ENCODE peak calls at places on chromosomes 12 and 14, in five cellular contexts. One of them, this sample, is unnamed.
A peak's percentile ranks its signal among the peaks of the same experiment; 100 is the strongest.

GRCh38 chr12:16197600-16197999 is 79.9 kb downstream of the SLC15A5 start:
- DNase-seq in foreskin fibroblast: no peak
- DNase-seq in MM.1S: no peak
- DNase-seq in dorsolateral prefrontal cortex: no peak
- DNase-seq in ovary: no peak
- DNase-seq in this sample: no peak

GRCh38 chr12:1496162-1496925 is 98.0 kb downstream of the FBXL14 start:
- DNase-seq in foreskin fibroblast: peak; percentile 75
- DNase-seq in MM.1S: no peak
- DNase-seq in dorsolateral prefrontal cortex: no peak
- DNase-seq in ovary: no peak
- DNase-seq in this sample: no peak

GRCh38 chr12:13252616-13253015 is 56.1 kb downstream of the EMP1 start:
- DNase-seq in foreskin fibroblast: no peak
- DNase-seq in MM.1S: no peak
- DNase-seq in dorsolateral prefrontal cortex: no peak
- DNase-seq in ovary: no peak
- DNase-seq in this sample: no peak

GRCh38 chr12:62166525-62166924 is 93.7 kb upstream of the USP15 start:
- DNase-seq in foreskin fibroblast: peak; percentile 77
- DNase-seq in MM.1S: no peak
- DNase-seq in dorsolateral prefrontal cortex: no peak
- DNase-seq in ovary: no peak
- DNase-seq in this sample: peak; percentile 2

GRCh38 chr12:117119592-117120198 is 20.5 kb upstream of the TESC start:
- DNase-seq in foreskin fibroblast: no peak
- DNase-seq in MM.1S: peak; percentile 33
- DNase-seq in dorsolateral prefrontal cortex: no peak
- DNase-seq in ovary: no peak
- DNase-seq in this sample: no peak

GRCh38 chr12:182381-182883 is 31.5 kb downstream of the SLC6A12 start:
- DNase-seq in foreskin fibroblast: peak; percentile 89
- DNase-seq in MM.1S: no peak
- DNase-seq in dorsolateral prefrontal cortex: no peak
- DNase-seq in ovary: no peak
- DNase-seq in this sample: peak; percentile 21

GRCh38 chr12:122991623-122992275 is 11.3 kb downstream of the ARL6IP4 start:
- DNase-seq in foreskin fibroblast: no peak
- DNase-seq in MM.1S: no peak
- DNase-seq in dorsolateral prefrontal cortex: no peak
- DNase-seq in ovary: no peak
- DNase-seq in this sample: no peak

GRCh38 chr12:48865141-48865440 is 579 bp downstream of the RND1 start:
- DNase-seq in foreskin fibroblast: no peak
- DNase-seq in MM.1S: peak; percentile 14
- DNase-seq in dorsolateral prefrontal cortex: no peak
- DNase-seq in ovary: no peak
- DNase-seq in this sample: no peak

GRCh38 chr12:55682087-55682796 is 25.5 kb downstream of the ITGA7 start:
- DNase-seq in foreskin fibroblast: no peak
- DNase-seq in MM.1S: no peak
- DNase-seq in dorsolateral prefrontal cortex: no peak
- DNase-seq in ovary: peak; percentile 18
- DNase-seq in this sample: no peak

DNA sequence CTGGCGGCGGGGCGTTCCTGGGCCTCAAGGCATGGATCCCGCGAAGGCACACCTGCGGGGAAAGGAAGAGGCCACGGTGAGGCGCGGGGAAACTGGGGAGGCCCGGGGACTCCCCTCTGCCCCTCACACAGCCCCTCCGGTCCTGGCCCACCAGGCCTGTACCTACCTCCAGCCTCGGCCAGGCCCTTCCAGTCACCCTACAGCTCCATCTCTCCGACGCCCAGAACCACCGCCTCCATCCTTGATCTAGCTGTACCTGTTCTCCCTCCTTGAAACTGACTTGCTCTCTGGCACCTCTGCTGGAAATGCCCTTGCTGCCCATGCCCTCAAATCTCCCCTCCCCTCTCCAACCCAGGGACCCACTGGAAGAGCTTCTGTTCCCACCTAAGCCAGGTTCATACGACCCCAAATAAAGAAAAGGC is 1.7 kb downstream of the ANKRD9 start:
- DNase-seq in foreskin fibroblast: no peak
- DNase-seq in MM.1S: no peak
- DNase-seq in dorsolateral prefrontal cortex: no peak
- DNase-seq in ovary: no peak
- DNase-seq in this sample: no peak
- TF ChIP-seq CTCF in foreskin fibroblast: no peak
- TF ChIP-seq CTCF in MM.1S: no peak
- TF ChIP-seq CTCF in dorsolateral prefrontal cortex: no peak
- TF ChIP-seq CTCF in ovary: no peak
- TF ChIP-seq CTCF in this sample: no peak

GRCh38 chr12:109741970-109742372 is 28.3 kb downstream of the FAM222A start:
- DNase-seq in foreskin fibroblast: no peak
- DNase-seq in MM.1S: no peak
- DNase-seq in dorsolateral prefrontal cortex: peak; percentile 32
- DNase-seq in ovary: peak; percentile 37
- DNase-seq in this sample: no peak
- H3K4me3 ChIP-seq in foreskin fibroblast: no peak overlapping the region
- H3K4me3 ChIP-seq in MM.1S: no peak overlapping the region
- H3K4me3 ChIP-seq in dorsolateral prefrontal cortex: no peak overlapping the region
- H3K4me3 ChIP-seq in ovary: no peak overlapping the region
- H3K4me3 ChIP-seq in this sample: no peak overlapping the region

GRCh38 chr14:49769171-49769570 is 1.2 kb downstream of the KLHDC2 start:
- DNase-seq in foreskin fibroblast: peak; percentile 70
- DNase-seq in MM.1S: no peak
- DNase-seq in dorsolateral prefrontal cortex: no peak
- DNase-seq in ovary: no peak
- DNase-seq in this sample: no peak

GRCh38 chr14:49766839-49767238 is 1.1 kb upstream of the KLHDC2 start:
- DNase-seq in foreskin fibroblast: no peak
- DNase-seq in MM.1S: no peak
- DNase-seq in dorsolateral prefrontal cortex: no peak
- DNase-seq in ovary: no peak
- DNase-seq in this sample: no peak

GRCh38 chr14:49769581-49770211 is 1.7 kb downstream of the KLHDC2 start:
- DNase-seq in foreskin fibroblast: peak; percentile 11
- DNase-seq in MM.1S: no peak
- DNase-seq in dorsolateral prefrontal cortex: no peak
- DNase-seq in ovary: no peak
- DNase-seq in this sample: no peak

GRCh38 chr14:49768301-49769121 is 558 bp downstream of the KLHDC2 start:
- DNase-seq in foreskin fibroblast: peak; percentile 79
- DNase-seq in MM.1S: peak; percentile 17
- DNase-seq in dorsolateral prefrontal cortex: peak; percentile 48
- DNase-seq in ovary: peak; percentile 66
- DNase-seq in this sample: no peak

GRCh38 chr14:49767473-49768300 is at the start of gene KLHDC2:
- DNase-seq in foreskin fibroblast: peak; percentile 97
- DNase-seq in MM.1S: peak; percentile 84
- DNase-seq in dorsolateral prefrontal cortex: peak; percentile 85
- DNase-seq in ovary: peak; percentile 93
- DNase-seq in this sample: no peak
- TF ChIP-seq CTCF in foreskin fibroblast: no peak
- TF ChIP-seq CTCF in MM.1S: no peak
- TF ChIP-seq CTCF in dorsolateral prefrontal cortex: peak; percentile 58
- TF ChIP-seq CTCF in ovary: no peak
- TF ChIP-seq CTCF in this sample: peak; percentile 36

DNA sequence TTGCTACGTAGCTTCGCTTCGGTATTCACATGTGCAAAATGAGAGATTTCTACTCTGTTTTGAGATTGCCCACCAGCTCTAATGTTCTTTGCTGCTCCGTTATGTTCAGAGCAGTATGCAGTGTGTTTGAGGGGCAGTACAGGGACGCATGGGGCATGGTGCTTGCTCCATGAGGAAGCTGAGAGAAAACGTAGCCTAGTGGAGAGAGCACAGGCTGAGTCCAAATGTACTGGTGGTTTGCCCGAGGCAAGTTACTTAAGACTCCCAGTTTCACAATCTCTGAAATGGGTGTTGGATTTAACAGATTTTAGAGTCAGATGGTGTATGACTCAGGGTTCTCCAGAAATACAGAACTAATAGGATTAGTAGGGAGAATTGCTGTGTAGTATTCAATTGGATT is 310.5 kb downstream of the ETNK1 start:
- DNase-seq in foreskin fibroblast: peak; percentile 13
- DNase-seq in MM.1S: no peak
- DNase-seq in dorsolateral prefrontal cortex: no peak
- DNase-seq in ovary: no peak
- DNase-seq in this sample: no peak
- H3K4me3 ChIP-seq in foreskin fibroblast: no peak overlapping the region
- H3K4me3 ChIP-seq in MM.1S: no peak overlapping the region
- H3K4me3 ChIP-seq in dorsolateral prefrontal cortex: peak overlapping the region; percentile 11
- H3K4me3 ChIP-seq in ovary: no peak overlapping the region
- H3K4me3 ChIP-seq in this sample: no peak overlapping the region

GRCh38 chr14:75201087-75201486 is 24.7 kb upstream of the TMED10 start:
- DNase-seq in foreskin fibroblast: no peak
- DNase-seq in MM.1S: no peak
- DNase-seq in dorsolateral prefrontal cortex: no peak
- DNase-seq in ovary: no peak
- DNase-seq in this sample: no peak

GRCh38 chr14:75202671-75203070 is 26.3 kb upstream of the TMED10 start:
- DNase-seq in foreskin fibroblast: no peak
- DNase-seq in MM.1S: no peak
- DNase-seq in dorsolateral prefrontal cortex: no peak
- DNase-seq in ovary: no peak
- DNase-seq in this sample: no peak

GRCh38 chr14:75198291-75198933 is 22.0 kb upstream of the TMED10 start:
- DNase-seq in foreskin fibroblast: no peak
- DNase-seq in MM.1S: no peak
- DNase-seq in dorsolateral prefrontal cortex: peak; percentile 54
- DNase-seq in ovary: no peak
- DNase-seq in this sample: no peak

GRCh38 chr14:75197338-75197737 is 20.9 kb upstream of the TMED10 start:
- DNase-seq in foreskin fibroblast: no peak
- DNase-seq in MM.1S: no peak
- DNase-seq in dorsolateral prefrontal cortex: no peak
- DNase-seq in ovary: no peak
- DNase-seq in this sample: no peak

DNA sequence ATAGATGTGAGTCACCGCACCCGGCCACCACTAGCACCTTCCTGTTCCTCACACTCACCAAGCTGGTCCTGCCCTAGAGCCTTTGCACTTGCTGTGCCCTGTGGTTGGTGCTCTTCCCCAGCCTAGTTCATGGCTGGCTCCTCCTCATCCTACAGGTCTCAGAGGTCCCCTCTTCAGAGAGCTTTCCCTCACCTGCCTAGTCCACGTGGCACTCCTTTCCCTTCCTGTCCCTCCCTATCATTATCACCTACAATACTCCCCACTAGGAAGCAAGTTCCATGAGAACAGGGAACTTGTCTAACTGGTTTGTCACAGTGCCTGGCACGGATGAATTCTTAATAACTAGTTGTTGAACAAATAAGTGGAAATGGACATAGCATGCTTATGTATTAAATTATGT is 24.0 kb upstream of the TMED10 start:
- DNase-seq in foreskin fibroblast: no peak
- DNase-seq in MM.1S: no peak
- DNase-seq in dorsolateral prefrontal cortex: no peak
- DNase-seq in ovary: no peak
- DNase-seq in this sample: no peak
- TF ChIP-seq CTCF in foreskin fibroblast: no peak
- TF ChIP-seq CTCF in MM.1S: no peak
- TF ChIP-seq CTCF in dorsolateral prefrontal cortex: no peak
- TF ChIP-seq CTCF in ovary: no peak
- TF ChIP-seq CTCF in this sample: no peak

GRCh38 chr12:105231396-105231795 is 4.6 kb downstream of the APPL2 start:
- DNase-seq in foreskin fibroblast: no peak
- DNase-seq in MM.1S: no peak
- DNase-seq in dorsolateral prefrontal cortex: no peak
- DNase-seq in ovary: no peak
- DNase-seq in this sample: no peak
- H3K4me3 ChIP-seq in foreskin fibroblast: no peak overlapping the region
- H3K4me3 ChIP-seq in MM.1S: no peak overlapping the region
- H3K4me3 ChIP-seq in dorsolateral prefrontal cortex: no peak overlapping the region
- H3K4me3 ChIP-seq in ovary: no peak overlapping the region
- H3K4me3 ChIP-seq in this sample: no peak overlapping the region

GRCh38 chr12:14654842-14655241 is 41.6 kb downstream of the GUCY2C start:
- DNase-seq in foreskin fibroblast: no peak
- DNase-seq in MM.1S: no peak
- DNase-seq in dorsolateral prefrontal cortex: no peak
- DNase-seq in ovary: no peak
- DNase-seq in this sample: no peak

GRCh38 chr12:14655284-14655683 is 41.1 kb downstream of the GUCY2C start:
- DNase-seq in foreskin fibroblast: no peak
- DNase-seq in MM.1S: no peak
- DNase-seq in dorsolateral prefrontal cortex: no peak
- DNase-seq in ovary: no peak
- DNase-seq in this sample: no peak

GRCh38 chr12:14654416-14654815 is 42.0 kb downstream of the GUCY2C start:
- DNase-seq in foreskin fibroblast: no peak
- DNase-seq in MM.1S: no peak
- DNase-seq in dorsolateral prefrontal cortex: no peak
- DNase-seq in ovary: no peak
- DNase-seq in this sample: no peak

GRCh38 chr12:14651371-14651770 is 45.0 kb downstream of the GUCY2C start:
- DNase-seq in foreskin fibroblast: no peak
- DNase-seq in MM.1S: no peak
- DNase-seq in dorsolateral prefrontal cortex: no peak
- DNase-seq in ovary: no peak
- DNase-seq in this sample: no peak

DNA sequence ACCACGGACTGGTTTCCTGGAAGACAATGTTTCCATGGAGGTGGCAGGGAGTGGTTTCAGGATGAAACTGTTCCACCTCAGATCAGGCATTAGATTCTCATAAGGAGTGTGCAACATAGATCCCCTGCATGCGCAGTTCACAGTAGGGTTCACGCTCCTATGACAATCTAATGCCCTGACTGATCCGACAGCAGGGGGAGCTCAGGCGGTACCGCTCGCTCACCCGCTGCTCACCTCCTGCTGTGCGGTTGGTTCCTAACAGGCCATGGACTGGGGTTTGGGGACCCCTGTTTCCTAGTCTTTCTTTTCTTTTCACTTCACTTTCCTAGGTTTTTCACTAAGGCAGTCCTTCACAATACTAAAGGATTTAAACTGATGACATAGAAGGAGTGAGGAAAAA is 39.6 kb downstream of the GUCY2C start:
- DNase-seq in foreskin fibroblast: no peak
- DNase-seq in MM.1S: no peak
- DNase-seq in dorsolateral prefrontal cortex: no peak
- DNase-seq in ovary: no peak
- DNase-seq in this sample: no peak
- TF ChIP-seq CTCF in foreskin fibroblast: no peak
- TF ChIP-seq CTCF in MM.1S: no peak
- TF ChIP-seq CTCF in dorsolateral prefrontal cortex: no peak
- TF ChIP-seq CTCF in ovary: no peak
- TF ChIP-seq CTCF in this sample: no peak